ENCODE peak calls at places on chromosomes 1 and 21, in seven cellular contexts. L is A549, Q is IMR-90, T is stomach, F is transverse colon, W is GM12891, R is tibial nerve. J is an unnamed sample.
A peak's percentile ranks its signal among the peaks of the same experiment; 100 is the strongest.

GRCh38 chr1:27862671-27863551 is 9.4 kb upstream of the THEMIS2 start:
- DNase-seq in L (peak; percentile 64), Q (peak; percentile 99), T (no peak), F (peak; percentile 45), W (no peak), R (peak; percentile 74), J (no peak)

GRCh38 chr21:39384674-39385298 is 35.9 kb upstream of the HMGN1 start:
- DNase-seq in L (no peak), Q (peak; percentile 55), T (no peak), F (no peak), W (no peak), R (no peak), J (no peak)

GRCh38 chr1:182996816-182997215 is 26.4 kb upstream of the LAMC1 start:
- DNase-seq in L (no peak), Q (no peak), T (no peak), F (no peak), W (no peak), R (no peak), J (no peak)

GRCh38 chr1:32701951-32702598 is 495 bp downstream of the SYNC start:
- DNase-seq in L (no peak), Q (peak; percentile 33), T (no peak), F (no peak), W (no peak), R (no peak), J (no peak)

GRCh38 chr1:116067564-116067887 is 43.7 kb upstream of the MAB21L3 start:
- DNase-seq in L (no peak), Q (peak; percentile 51), T (no peak), F (no peak), W (no peak), R (peak; percentile 45), J (no peak)

GRCh38 chr1:100538935-100539835 is 1.2 kb downstream of the GPR88 start:
- DNase-seq in L (peak; percentile 7), Q (peak; percentile 3), T (peak; percentile 37), F (no peak), W (no peak), R (no peak), J (peak; percentile 56)

GRCh38 chr1:15168479-15168878 is 14.9 kb downstream of the TMEM51 start:
- DNase-seq in L (peak; percentile 86), Q (peak; percentile 99), T (no peak), F (no peak), W (no peak), R (no peak), J (no peak)

GRCh38 chr1:41662061-41662655 is 177.7 kb upstream of the EDN2 start:
- DNase-seq in L (peak; percentile 31), Q (peak; percentile 83), T (peak; percentile 57), F (peak; percentile 67), W (peak; percentile 85), R (peak; percentile 42), J (no peak)

GRCh38 chr21:44374601-44375280 is 21.3 kb downstream of the TRPM2 start:
- DNase-seq in L (no peak), Q (no peak), T (no peak), F (no peak), W (no peak), R (no peak), J (no peak)

GRCh38 chr1:245888809-245889208 is 618.3 kb downstream of the SMYD3 start:
- DNase-seq in L (peak; percentile 36), Q (peak; percentile 41), T (no peak), F (no peak), W (no peak), R (no peak), J (peak; percentile 19)

GRCh38 chr21:36499578-36500471 is 19.9 kb upstream of the CLDN14 start:
- DNase-seq in L (no peak), Q (no peak), T (peak; percentile 73), F (peak; percentile 39), W (no peak), R (no peak), J (no peak)

GRCh38 chr21:29102791-29103257 is 27.6 kb upstream of the MAP3K7CL start:
- DNase-seq in L (no peak), Q (peak; percentile 61), T (no peak), F (no peak), W (no peak), R (no peak), J (no peak)

GRCh38 chr1:205375816-205376545 is 19.3 kb upstream of the KLHDC8A start:
- DNase-seq in L (peak; percentile 54), Q (peak; percentile 68), T (no peak), F (peak; percentile 34), W (no peak), R (no peak), J (no peak)

GRCh38 chr1:29033829-29034466 is 89.8 kb downstream of the TMEM200B start:
- DNase-seq in L (peak; percentile 46), Q (peak; percentile 56), T (no peak), F (no peak), W (peak; percentile 19), R (no peak), J (peak; percentile 77)

GRCh38 chr1:182644863-182645262 is 39.5 kb downstream of the RGS8 start:
- DNase-seq in L (no peak), Q (no peak), T (no peak), F (no peak), W (no peak), R (no peak), J (no peak)

GRCh38 chr21:40841524-40842196 is 5.3 kb downstream of the DSCAM start:
- DNase-seq in L (peak; percentile 42), Q (no peak), T (peak; percentile 67), F (no peak), W (no peak), R (peak; percentile 12), J (no peak)

GRCh38 chr1:22245716-22246115 is 102.8 kb upstream of the WNT4 start:
- DNase-seq in L (no peak), Q (no peak), T (no peak), F (no peak), W (no peak), R (no peak), J (no peak)

GRCh38 chr1:156652131-156652991 is 10.4 kb downstream of the BCAN start:
- DNase-seq in L (no peak), Q (peak; percentile 43), T (no peak), F (no peak), W (no peak), R (no peak), J (no peak)

GRCh38 chr1:94038511-94038910 is 82.4 kb downstream of the ABCA4 start:
- DNase-seq in L (no peak), Q (peak; percentile 47), T (no peak), F (no peak), W (no peak), R (no peak), J (no peak)

GRCh38 chr1:5502310-5503194 is 489.7 kb downstream of the NPHP4 start:
- DNase-seq in L (no peak), Q (no peak), T (no peak), F (no peak), W (no peak), R (no peak), J (no peak)

DNA sequence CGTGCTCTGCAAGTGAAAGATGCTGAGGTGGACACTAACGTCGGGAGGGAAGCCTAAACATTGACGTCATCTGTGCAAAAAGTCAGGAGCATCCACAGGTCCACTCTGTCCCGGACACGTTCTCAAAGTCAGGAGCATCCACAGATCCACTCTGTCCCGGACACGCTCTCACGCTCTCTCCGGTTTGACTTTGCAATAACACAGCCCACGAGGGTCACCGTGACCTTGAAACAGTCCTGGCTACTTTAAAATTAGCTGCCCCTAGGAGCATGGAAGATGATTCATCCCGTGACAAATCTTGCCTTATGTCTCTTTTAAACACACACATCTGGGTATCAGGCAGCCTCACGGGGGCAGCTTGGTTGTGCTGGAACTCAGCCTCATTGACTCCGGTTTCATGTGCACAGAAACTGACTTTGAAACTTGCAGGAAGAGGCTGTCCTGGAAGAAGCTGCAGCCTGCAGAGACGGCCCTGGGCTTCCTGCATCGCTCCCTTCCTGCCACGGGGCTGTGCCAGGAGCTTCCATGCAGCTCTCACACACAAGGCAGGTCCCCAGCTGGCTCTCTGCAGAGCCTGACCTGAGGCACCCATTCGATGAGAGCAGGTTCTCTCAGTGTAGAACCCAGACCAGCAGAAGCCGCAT is 18.1 kb upstream of the COL18A1 start:
- DNase-seq in L (peak; percentile 45), Q (peak; percentile 97), T (no peak), F (no peak), W (no peak), R (peak; percentile 57), J (peak; percentile 21)
- TF ChIP-seq POLR2A in L (no peak), Q (peak; percentile 64), T (no peak), F (no peak), W (no peak), R (no peak), J (no peak)

GRCh38 chr1:67561704-67562113 is 123.3 kb upstream of the GADD45A start:
- DNase-seq in L (peak; percentile 82), Q (peak; percentile 85), T (peak; percentile 99), F (peak; percentile 97), W (peak; percentile 49), R (peak; percentile 86), J (peak; percentile 80)
- TF ChIP-seq POLR2A in L (no peak), Q (no peak), T (no peak), F (peak; percentile 10), W (no peak), R (no peak), J (no peak)

DNA sequence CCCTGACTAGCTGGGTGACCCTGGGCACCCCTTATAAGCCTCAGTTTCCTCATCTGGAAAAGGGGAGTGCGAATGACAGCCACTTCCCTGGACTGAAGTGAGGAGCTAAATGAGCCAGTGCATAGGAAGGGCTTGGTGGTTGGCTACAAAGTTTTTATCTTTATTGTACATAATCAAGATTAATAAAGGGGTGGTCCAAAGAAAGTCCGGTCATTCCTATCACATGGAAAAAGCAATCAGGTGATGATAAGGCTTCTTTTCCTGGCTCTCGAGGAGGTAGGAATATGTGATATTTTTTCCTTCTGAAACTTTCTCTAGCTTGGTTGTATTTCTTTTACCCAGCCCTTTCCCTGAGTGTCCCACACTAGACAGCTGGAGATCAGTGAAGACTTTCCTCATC is 56.5 kb downstream of the TMCO4 start:
- DNase-seq in L (no peak), Q (no peak), T (no peak), F (no peak), W (no peak), R (no peak), J (no peak)
- TF ChIP-seq POLR2A in L (no peak), Q (no peak), T (no peak), F (no peak), W (no peak), R (no peak), J (no peak)

DNA sequence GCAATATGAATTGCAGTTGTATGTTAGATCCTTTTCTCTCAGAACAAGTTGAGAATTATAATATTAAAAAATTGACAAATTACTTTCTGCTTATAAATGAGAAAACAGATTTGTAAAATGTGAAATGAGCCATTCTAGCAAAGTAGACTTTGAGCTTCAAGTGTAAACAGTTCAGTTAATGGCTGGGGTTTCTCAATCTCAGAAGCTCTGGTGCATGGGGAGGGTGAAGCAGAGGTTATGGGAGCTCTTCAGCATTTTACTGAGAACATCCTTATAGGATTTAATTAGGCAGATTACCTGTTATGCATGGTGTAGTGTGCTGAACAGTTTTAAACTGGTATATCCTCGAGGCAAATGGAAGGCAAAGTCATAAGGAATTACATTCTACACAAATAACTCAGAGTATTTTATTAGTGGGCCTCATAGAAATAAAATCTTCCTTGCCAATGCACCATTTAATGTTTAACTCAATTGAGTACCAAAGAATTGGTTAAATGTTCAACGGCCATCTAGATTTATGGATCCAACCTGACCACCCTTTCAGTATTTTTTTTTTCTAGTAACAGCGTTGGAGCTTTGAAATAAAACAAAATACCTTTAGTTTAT is 1143.6 kb upstream of the ADGRL2 start:
- DNase-seq in L (peak; percentile 14), Q (no peak), T (no peak), F (no peak), W (no peak), R (no peak), J (no peak)
- TF ChIP-seq POLR2A in L (no peak), Q (no peak), T (no peak), F (no peak), W (no peak), R (no peak), J (no peak)

J was measured in erythroblast.